ENCODE peak calls at places on chromosome 5, in six cellular contexts. E is heart left ventricle, K is GM12878, J is body of pancreas, C is testis, M is stomach. F is an unnamed sample. For H3K36me3, the result is how much of the 10 kb centered on the place peaks cover.

GRCh38 chr5:100430268-100430900 is 104.8 kb upstream of the FAM174A start:
- DNase-seq in E (peak), K (peak), J (peak), C (peak), M (peak), F (no peak)

GRCh38 chr5:28542968-28543367 is 1504.6 kb upstream of the CDH9 start:
- DNase-seq in E (no peak), K (no peak), J (no peak), C (no peak), M (no peak), F (no peak)

GRCh38 chr5:153256-153655 is 38.0 kb upstream of the LRRC14B start:
- DNase-seq in E (no peak), K (no peak), J (no peak), C (no peak), M (no peak), F (no peak)

GRCh38 chr5:1345876-1346626 is 1.2 kb upstream of the CLPTM1L start:
- DNase-seq in E (no peak), K (no peak), J (no peak), C (no peak), M (no peak), F (peak)

GRCh38 chr5:169494383-169495251 is 89.0 kb upstream of the SPDL1 start:
- DNase-seq in E (no peak), K (no peak), J (no peak), C (no peak), M (no peak), F (no peak)

GRCh38 chr5:17436345-17436744 is 61.7 kb upstream of the TAF11L2 start:
- DNase-seq in E (no peak), K (no peak), J (no peak), C (no peak), M (no peak), F (no peak)

GRCh38 chr5:174462128-174462527 is 262.3 kb upstream of the MSX2 start:
- DNase-seq in E (no peak), K (no peak), J (no peak), C (no peak), M (no peak), F (no peak)

GRCh38 chr5:154274828-154275185 is 84.3 kb downstream of the GALNT10 start:
- DNase-seq in E (no peak), K (no peak), J (no peak), C (no peak), M (no peak), F (no peak)

GRCh38 chr5:39253211-39253610 is 33.8 kb upstream of the FYB1 start:
- DNase-seq in E (no peak), K (no peak), J (no peak), C (no peak), M (no peak), F (no peak)

GRCh38 chr5:25393321-25393720 is 748.5 kb upstream of the CDH10 start:
- DNase-seq in E (no peak), K (no peak), J (no peak), C (no peak), M (no peak), F (no peak)

GRCh38 chr5:73454379-73455036 is 5.9 kb upstream of the FOXD1 start:
- DNase-seq in E (no peak), K (no peak), J (peak), C (peak), M (peak), F (no peak)

GRCh38 chr5:127011961-127012644 is 18.3 kb downstream of the MARCHF3 start:
- DNase-seq in E (no peak), K (peak), J (no peak), C (no peak), M (no peak), F (no peak)

GRCh38 chr5:120873083-120873482 is 409.0 kb downstream of the PRR16 start:
- DNase-seq in E (no peak), K (no peak), J (no peak), C (no peak), M (no peak), F (no peak)

GRCh38 chr5:173554038-173554955 is 62.2 kb downstream of the BOD1 start:
- DNase-seq in E (no peak), K (no peak), J (no peak), C (no peak), M (no peak), F (no peak)

GRCh38 chr5:139276426-139276825 is 17.1 kb upstream of the MATR3 start:
- DNase-seq in E (no peak), K (no peak), J (no peak), C (no peak), M (no peak), F (no peak)
- H3K4me3 ChIP-seq in E (no peak), K (peak), J (no peak), C (no peak), M (peak), F (no peak)

GRCh38 chr5:151040211-151040747 is 19.9 kb downstream of the GPX3 start:
- DNase-seq in E (peak), K (no peak), J (no peak), C (no peak), M (no peak), F (peak)
- TF ChIP-seq POLR2A in E (no peak), K (no peak), J (no peak), C (no peak), M (no peak), F (no peak)

DNA sequence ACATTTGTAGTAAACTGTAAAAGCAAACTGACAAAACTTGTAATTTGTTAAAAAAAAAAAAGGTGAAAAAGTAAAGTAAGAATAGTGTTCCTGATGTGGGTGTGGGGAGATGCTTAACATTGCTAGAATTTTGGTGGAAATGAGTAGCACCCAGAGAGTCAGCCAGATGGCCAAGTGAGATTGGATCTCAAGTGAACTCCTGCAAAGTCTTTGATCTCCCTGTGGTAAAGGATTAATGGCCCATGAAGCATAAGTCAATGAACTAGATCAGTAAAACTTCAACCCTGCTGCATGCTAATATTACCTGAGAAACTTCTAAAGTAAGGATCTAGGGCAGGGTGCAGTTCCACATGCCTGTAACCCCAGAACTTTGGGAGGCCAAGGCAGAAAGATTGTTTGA is 19.0 kb upstream of the FAM169A start:
- DNase-seq in E (no peak), K (no peak), J (no peak), C (no peak), M (no peak), F (no peak)
- H3K36me3 ChIP-seq in E (under half), K (under half), J (under half), C (under half), M (under half), F (under half)

GRCh38 chr5:95549030-95549429 is 5.7 kb downstream of the SKIC3 start:
- DNase-seq in E (no peak), K (no peak), J (no peak), C (no peak), M (no peak), F (no peak)

GRCh38 chr5:95537501-95537900 is 17.3 kb downstream of the SKIC3 start:
- DNase-seq in E (no peak), K (no peak), J (no peak), C (no peak), M (no peak), F (no peak)

GRCh38 chr5:95543017-95543705 is 11.6 kb downstream of the SKIC3 start:
- DNase-seq in E (no peak), K (peak), J (no peak), C (no peak), M (no peak), F (no peak)
- H3K4me3 ChIP-seq in E (no peak), K (no peak), J (no peak), C (no peak), M (no peak), F (no peak)

GRCh38 chr5:143234162-143234842 is 169.2 kb downstream of the NR3C1 start:
- DNase-seq in E (no peak), K (no peak), J (peak), C (no peak), M (no peak), F (no peak)
- TF ChIP-seq POLR2A in E (no peak), K (no peak), J (no peak), C (no peak), M (no peak), F (no peak)

GRCh38 chr5:56190500-56190899 is 42.6 kb downstream of the ANKRD55 start:
- DNase-seq in E (no peak), K (no peak), J (peak), C (peak), M (peak), F (no peak)

GRCh38 chr5:56192246-56192645 is 40.9 kb downstream of the ANKRD55 start:
- DNase-seq in E (no peak), K (no peak), J (no peak), C (no peak), M (no peak), F (no peak)

GRCh38 chr5:56195016-56195415 is 38.1 kb downstream of the ANKRD55 start:
- DNase-seq in E (no peak), K (no peak), J (no peak), C (no peak), M (no peak), F (no peak)

GRCh38 chr5:56185777-56186311 is 47.3 kb downstream of the ANKRD55 start:
- DNase-seq in E (no peak), K (no peak), J (no peak), C (no peak), M (no peak), F (no peak)

GRCh38 chr5:56191646-56192045 is 41.5 kb downstream of the ANKRD55 start:
- DNase-seq in E (no peak), K (no peak), J (no peak), C (no peak), M (no peak), F (no peak)
- H3K36me3 ChIP-seq in E (under half), K (under half), J (under half), C (under half), M (under half), F (under half)

GRCh38 chr5:36068751-36069281 is 2.1 kb upstream of the UGT3A2 start:
- DNase-seq in E (no peak), K (no peak), J (no peak), C (no peak), M (no peak), F (no peak)

GRCh38 chr5:36070687-36071571 is 4.2 kb upstream of the UGT3A2 start:
- DNase-seq in E (no peak), K (no peak), J (no peak), C (no peak), M (no peak), F (no peak)

GRCh38 chr5:36066540-36067210 is at the start of gene UGT3A2:
- DNase-seq in E (no peak), K (no peak), J (no peak), C (peak), M (no peak), F (no peak)

GRCh38 chr5:36060516-36060885 is 6.2 kb downstream of the UGT3A2 start:
- DNase-seq in E (no peak), K (no peak), J (no peak), C (no peak), M (no peak), F (no peak)

GRCh38 chr5:36066001-36066539 is 612 bp downstream of the UGT3A2 start:
- DNase-seq in E (no peak), K (no peak), J (no peak), C (no peak), M (no peak), F (no peak)
- H3K4me3 ChIP-seq in E (no peak), K (no peak), J (no peak), C (peak), M (no peak), F (peak)

DNA sequence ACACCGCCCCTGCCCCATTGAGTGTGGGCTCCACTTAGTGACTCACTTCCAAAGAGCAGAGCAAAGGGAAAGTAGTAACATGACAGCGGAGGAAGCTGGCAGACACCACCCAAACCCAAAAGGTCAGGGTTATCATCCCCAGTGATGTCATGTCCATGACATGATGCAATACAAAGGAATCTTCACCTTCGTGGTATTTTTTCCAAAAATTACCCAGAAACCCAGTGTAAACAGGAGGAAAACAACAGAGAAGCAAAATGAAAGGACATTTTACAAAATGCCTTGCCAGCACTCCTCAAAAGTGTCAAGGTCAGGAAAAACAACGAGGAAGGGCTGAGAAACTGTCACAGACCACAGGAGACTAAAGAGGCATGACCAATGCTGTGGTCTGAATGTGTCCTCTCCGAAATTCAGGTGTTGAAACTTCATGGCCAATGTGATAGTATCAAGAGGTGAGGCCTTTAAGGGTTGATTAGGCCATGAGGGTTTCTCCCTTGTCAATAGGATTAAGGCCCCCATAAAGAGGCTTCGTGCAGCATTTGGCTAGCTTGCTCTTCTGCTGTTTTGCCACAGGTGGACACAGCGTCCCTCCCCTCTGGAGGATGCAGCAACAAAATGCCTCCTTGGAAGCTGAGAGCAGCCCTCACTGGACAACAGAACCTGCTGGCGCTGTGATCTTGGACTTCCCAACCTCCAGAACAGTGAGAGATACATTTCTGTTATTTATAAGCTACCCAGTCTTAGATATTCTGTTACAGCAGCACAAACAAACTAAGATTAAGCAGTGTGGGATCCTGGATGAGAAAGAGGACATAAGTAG is 30.5 kb upstream of the MED10 start:
- DNase-seq in E (no peak), K (no peak), J (no peak), C (no peak), M (no peak), F (no peak)
- TF ChIP-seq POLR2A in E (no peak), K (no peak), J (no peak), C (no peak), M (no peak), F (no peak)

DNA sequence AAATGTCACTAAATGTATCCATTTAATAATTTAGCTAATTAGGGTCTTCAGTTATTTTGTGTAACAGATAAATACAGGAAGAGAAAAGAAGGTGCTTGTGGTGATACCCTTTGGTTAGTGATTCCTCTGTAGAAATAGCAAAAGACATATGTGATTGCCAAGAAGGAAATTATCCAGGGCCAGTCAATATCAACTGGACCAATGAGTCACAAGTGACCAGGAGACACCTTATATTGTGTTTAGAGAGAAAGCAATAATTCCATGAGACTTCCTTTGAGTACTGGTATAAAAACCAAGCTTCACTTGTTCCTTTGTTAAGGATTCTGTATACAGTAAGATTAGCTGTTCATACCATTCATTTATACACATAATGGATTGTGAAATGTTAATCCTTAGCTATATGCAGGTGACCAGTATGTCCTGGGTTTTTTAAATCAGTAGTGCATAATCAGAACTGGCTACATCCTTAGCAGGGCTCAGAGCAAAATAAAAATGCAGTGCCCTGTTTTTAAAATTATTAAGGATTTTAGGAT is 11.7 kb upstream of the F2R start:
- DNase-seq in E (no peak), K (no peak), J (no peak), C (no peak), M (no peak), F (no peak)
- H3K36me3 ChIP-seq in E (under half), K (under half), J (under half), C (under half), M (under half), F (under half)

DNA sequence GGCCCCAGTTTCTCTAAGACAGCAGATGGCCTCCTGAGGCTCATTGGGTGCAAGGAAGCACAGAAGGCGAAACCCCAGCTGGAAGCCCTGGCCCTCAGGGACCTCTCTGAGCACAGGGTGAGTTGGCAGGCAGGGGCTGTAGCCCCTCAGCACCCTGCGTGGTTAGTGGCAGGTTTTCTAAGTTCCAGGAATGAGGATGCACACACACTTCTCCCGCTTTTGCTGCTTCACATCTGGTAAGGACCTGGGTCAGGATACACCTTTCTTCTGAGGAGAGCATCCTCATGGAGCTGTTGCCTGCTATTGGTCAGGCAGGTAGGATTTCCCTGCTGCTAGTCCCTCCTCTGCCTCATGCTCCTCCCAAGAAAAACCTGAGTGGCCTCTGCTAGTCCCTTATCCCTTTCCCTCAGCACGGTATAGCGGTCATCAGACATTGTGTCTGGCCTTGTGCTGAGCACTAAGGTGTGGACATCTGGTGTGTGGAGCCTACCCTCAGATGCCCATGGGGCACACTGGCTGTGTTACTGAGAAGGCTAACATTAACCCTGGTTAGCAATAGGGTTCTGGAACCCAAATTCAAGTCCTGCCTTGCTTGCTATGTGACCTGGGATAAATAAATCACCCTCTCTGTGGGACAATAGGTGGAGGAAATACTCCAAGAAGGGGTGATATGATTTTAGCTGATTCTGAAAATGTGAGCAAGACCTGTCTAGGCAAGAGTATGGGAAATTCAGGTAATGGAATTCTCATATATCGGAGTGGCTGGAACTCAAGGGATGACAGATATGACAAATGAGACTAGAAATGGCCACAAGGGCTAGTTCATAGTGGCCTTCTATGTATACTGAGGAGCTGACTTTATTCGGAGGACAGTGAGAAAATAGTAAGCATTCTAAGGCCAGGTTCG is 1.6 kb downstream of the SLC22A4 start:
- DNase-seq in E (no peak), K (no peak), J (no peak), C (no peak), M (no peak), F (no peak)
- H3K4me3 ChIP-seq in E (peak), K (no peak), J (no peak), C (no peak), M (peak), F (peak)